ENCODE peak calls at places on chromosome 22, in four cellular contexts. Q is tibial artery, B is sigmoid colon, O is DND-41. L is an unnamed sample. For H3K36me3, the result is how much of the 10 kb centered on the place peaks cover.

GRCh38 chr22:16601437-16602223 is 9.0 kb upstream of the CCT8L2 start:
- DNase-seq in Q (no peak), B (no peak), O (peak), L (no peak)

GRCh38 chr22:20234314-20234682 is 33.8 kb downstream of the RTN4R start:
- DNase-seq in Q (no peak), B (no peak), O (no peak), L (no peak)

GRCh38 chr22:32444068-32444467 is 20.2 kb downstream of the BPIFC start:
- DNase-seq in Q (no peak), B (no peak), O (no peak), L (no peak)

GRCh38 chr22:20256562-20257473 is 11.3 kb downstream of the RTN4R start:
- DNase-seq in Q (no peak), B (no peak), O (no peak), L (no peak)

GRCh38 chr22:24400726-24401596 is 26.4 kb upstream of the ADORA2A start:
- DNase-seq in Q (no peak), B (no peak), O (no peak), L (no peak)

GRCh38 chr22:44245867-44246266 is 65.1 kb downstream of the PARVG start:
- DNase-seq in Q (no peak), B (no peak), O (no peak), L (no peak)

GRCh38 chr22:44597616-44598015 is 99.6 kb upstream of the RTL6 start:
- DNase-seq in Q (no peak), B (no peak), O (no peak), L (no peak)

GRCh38 chr22:19766235-19766505 is 5.6 kb downstream of the TBX1 start:
- DNase-seq in Q (no peak), B (no peak), O (no peak), L (no peak)

GRCh38 chr22:44297662-44298061 is 15.1 kb downstream of the SHISAL1 start:
- DNase-seq in Q (no peak), B (no peak), O (no peak), L (no peak)

GRCh38 chr22:24429411-24430365 is 2.3 kb downstream of the ADORA2A start:
- DNase-seq in Q (peak), B (peak), O (peak), L (peak)

GRCh38 chr22:24554316-24555159 is at the start of gene GUCD1:
- DNase-seq in Q (peak), B (no peak), O (peak), L (no peak)

GRCh38 chr22:38788016-38788415 is 5.9 kb downstream of the DNAL4 start:
- DNase-seq in Q (no peak), B (peak), O (no peak), L (no peak)

GRCh38 chr22:36385491-36386350 is 2.0 kb downstream of the MYH9 start:
- DNase-seq in Q (peak), B (peak), O (peak), L (peak)

GRCh38 chr22:22933807-22934542 is 46.4 kb downstream of the IGLL5 start:
- DNase-seq in Q (no peak), B (no peak), O (no peak), L (no peak)

GRCh38 chr22:27460596-27461347 is 340.8 kb downstream of the MN1 start:
- DNase-seq in Q (peak), B (peak), O (no peak), L (no peak)

GRCh38 chr22:41589260-41589600 is 410 bp downstream of the PMM1 start:
- DNase-seq in Q (no peak), B (peak), O (peak), L (no peak)

GRCh38 chr22:37604875-37605274 is 3.8 kb upstream of the GGA1 start:
- DNase-seq in Q (no peak), B (no peak), O (peak), L (no peak)

GRCh38 chr22:35467788-35468187 is 67.8 kb downstream of the MCM5 start:
- DNase-seq in Q (peak), B (peak), O (no peak), L (peak)

GRCh38 chr22:32745251-32745995 is 56.1 kb upstream of the TIMP3 start:
- DNase-seq in Q (peak), B (peak), O (no peak), L (no peak)

GRCh38 chr22:26643368-26644100 is 13.9 kb upstream of the MIAT start:
- DNase-seq in Q (no peak), B (no peak), O (no peak), L (no peak)

GRCh38 chr22:49218142-49218541 is 609.5 kb downstream of the BRD1 start:
- DNase-seq in Q (no peak), B (peak), O (no peak), L (no peak)

GRCh38 chr22:23146842-23147205 is 1.5 kb downstream of the RAB36 start:
- DNase-seq in Q (no peak), B (no peak), O (no peak), L (no peak)

GRCh38 chr22:35205141-35205775 is 52.0 kb upstream of the HMGXB4 start:
- DNase-seq in Q (no peak), B (no peak), O (no peak), L (no peak)

GRCh38 chr22:35517769-35518530 is 22.7 kb upstream of the RASD2 start:
- DNase-seq in Q (no peak), B (no peak), O (no peak), L (no peak)

GRCh38 chr22:23218867-23219251 is 38.5 kb downstream of the BCR start:
- DNase-seq in Q (no peak), B (no peak), O (peak), L (peak)

GRCh38 chr22:24146791-24147353 is 34.4 kb upstream of the SUSD2 start:
- DNase-seq in Q (peak), B (peak), O (no peak), L (no peak)

GRCh38 chr22:19621372-19622060 is 92.8 kb upstream of the SEPTIN5 start:
- DNase-seq in Q (no peak), B (no peak), O (no peak), L (no peak)

GRCh38 chr22:41449321-41449720 is 2.7 kb upstream of the TOB2 start:
- DNase-seq in Q (no peak), B (no peak), O (no peak), L (no peak)

GRCh38 chr22:35220221-35220620 is 37.1 kb upstream of the HMGXB4 start:
- DNase-seq in Q (no peak), B (no peak), O (no peak), L (no peak)

GRCh38 chr22:44272330-44272729 is 40.4 kb downstream of the SHISAL1 start:
- DNase-seq in Q (no peak), B (no peak), O (no peak), L (peak)

GRCh38 chr22:25148149-25148691 is 51.4 kb upstream of the CRYBB3 start:
- DNase-seq in Q (no peak), B (peak), O (no peak), L (no peak)

GRCh38 chr22:37121887-37122591 is 12.5 kb upstream of the TMPRSS6 start:
- DNase-seq in Q (no peak), B (no peak), O (peak), L (peak)

GRCh38 chr22:42444060-42444904 is 12.1 kb upstream of the NFAM1 start:
- DNase-seq in Q (peak), B (peak), O (peak), L (peak)

GRCh38 chr22:24948356-24949202 is 2.1 kb upstream of the LHFPL7 start:
- DNase-seq in Q (no peak), B (no peak), O (no peak), L (no peak)

GRCh38 chr22:28799125-28799833 is 1.1 kb downstream of the XBP1 start:
- DNase-seq in Q (peak), B (peak), O (peak), L (no peak)

GRCh38 chr22:43470218-43470617 is 58.4 kb downstream of the MPPED1 start:
- DNase-seq in Q (no peak), B (no peak), O (no peak), L (no peak)

GRCh38 chr22:28151241-28151640 is 232.2 kb upstream of the PITPNB start:
- DNase-seq in Q (no peak), B (no peak), O (no peak), L (no peak)

GRCh38 chr22:37428649-37429586 is 1.6 kb upstream of the ELFN2 start:
- DNase-seq in Q (no peak), B (no peak), O (peak), L (no peak)

DNA sequence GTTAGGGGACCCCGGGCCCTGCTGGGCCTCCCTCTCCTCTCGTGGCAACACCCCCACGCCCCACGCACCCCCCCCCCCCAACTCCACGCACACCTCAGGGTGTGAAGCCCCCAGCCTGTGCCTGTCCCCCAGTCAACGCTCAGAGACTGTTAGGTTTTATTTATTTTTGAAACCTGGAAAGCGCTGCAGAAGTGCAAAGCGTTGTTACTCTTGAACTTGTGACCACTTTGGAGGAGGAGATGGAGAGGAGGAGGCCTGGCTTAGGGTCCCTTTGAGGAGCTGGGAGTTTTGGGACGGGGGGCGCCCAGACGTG is 929 bp downstream of the PIK3IP1 start:
- DNase-seq in Q (no peak), B (no peak), O (no peak), L (no peak)
- H3K27ac ChIP-seq in Q (peak), B (peak), O (peak), L (peak)

GRCh38 chr22:47901911-47902310 is 1139.5 kb downstream of the TBC1D22A start:
- DNase-seq in Q (no peak), B (no peak), O (no peak), L (no peak)
- H3K36me3 ChIP-seq in Q (under half), B (under half), O (under half), L (under half)

GRCh38 chr22:50544078-50544745 is 1.5 kb upstream of the KLHDC7B start:
- DNase-seq in Q (no peak), B (peak), O (peak), L (peak)

GRCh38 chr22:50542416-50542927 is 3.2 kb upstream of the KLHDC7B start:
- DNase-seq in Q (no peak), B (no peak), O (no peak), L (peak)

GRCh38 chr22:50546326-50547230 is 879 bp downstream of the KLHDC7B start:
- DNase-seq in Q (no peak), B (no peak), O (no peak), L (peak)

GRCh38 chr22:50545522-50546325 is at the start of gene KLHDC7B:
- DNase-seq in Q (no peak), B (no peak), O (peak), L (no peak)

GRCh38 chr22:50544746-50545253 is 899 bp upstream of the KLHDC7B start:
- DNase-seq in Q (no peak), B (no peak), O (peak), L (peak)
- H3K27ac ChIP-seq in Q (no peak), B (no peak), O (no peak), L (peak)

DNA sequence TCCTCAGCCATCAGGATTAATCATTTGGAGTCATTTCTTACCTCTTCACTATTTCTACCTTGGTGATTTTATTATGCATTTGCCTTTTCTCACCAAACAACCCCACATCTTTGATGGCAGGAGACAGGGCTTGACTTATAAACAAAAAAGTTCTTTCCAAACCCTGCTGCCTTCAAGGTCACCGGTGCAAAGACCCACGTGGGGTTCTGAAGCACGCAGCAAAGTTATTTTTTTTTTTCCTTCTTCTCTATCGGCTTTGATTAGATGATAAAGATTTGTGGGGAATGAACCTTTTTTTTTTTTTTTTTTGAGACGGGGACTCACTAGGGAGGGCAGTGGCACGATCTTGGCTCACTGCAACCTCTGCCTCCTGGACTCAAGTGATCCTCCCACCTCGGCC is 44.1 kb downstream of the DRG1 start:
- DNase-seq in Q (no peak), B (no peak), O (no peak), L (no peak)
- H3K36me3 ChIP-seq in Q (half or more), B (half or more), O (half or more), L (half or more)

GRCh38 chr22:30212996-30213441 is 33.5 kb downstream of the LIF start:
- DNase-seq in Q (no peak), B (no peak), O (peak), L (peak)
- H3K27ac ChIP-seq in Q (no peak), B (no peak), O (peak), L (peak)

GRCh38 chr22:17828502-17829080 is 54.3 kb upstream of the BID start:
- DNase-seq in Q (no peak), B (no peak), O (no peak), L (no peak)

GRCh38 chr22:17823964-17824363 is 49.7 kb upstream of the BID start:
- DNase-seq in Q (no peak), B (no peak), O (no peak), L (no peak)

GRCh38 chr22:17827466-17827865 is 53.2 kb upstream of the BID start:
- DNase-seq in Q (no peak), B (no peak), O (no peak), L (no peak)

GRCh38 chr22:17824452-17824851 is 50.2 kb upstream of the BID start:
- DNase-seq in Q (no peak), B (no peak), O (no peak), L (no peak)

GRCh38 chr22:17826151-17826550 is 51.9 kb upstream of the BID start:
- DNase-seq in Q (no peak), B (no peak), O (no peak), L (no peak)
- H3K36me3 ChIP-seq in Q (half or more), B (half or more), O (under half), L (under half)

GRCh38 chr22:33853200-33854097 is 66.8 kb downstream of the LARGE1 start:
- DNase-seq in Q (peak), B (peak), O (peak), L (peak)

GRCh38 chr22:33851240-33851639 is 69.0 kb downstream of the LARGE1 start:
- DNase-seq in Q (no peak), B (no peak), O (no peak), L (no peak)

GRCh38 chr22:33850724-33851123 is 69.6 kb downstream of the LARGE1 start:
- DNase-seq in Q (no peak), B (no peak), O (no peak), L (no peak)

GRCh38 chr22:33850227-33850626 is 70.0 kb downstream of the LARGE1 start:
- DNase-seq in Q (no peak), B (no peak), O (no peak), L (no peak)

GRCh38 chr22:33851985-33852384 is 68.3 kb downstream of the LARGE1 start:
- DNase-seq in Q (no peak), B (no peak), O (no peak), L (no peak)
- H3K27ac ChIP-seq in Q (no peak), B (peak), O (no peak), L (no peak)

GRCh38 chr22:46091277-46091977 is 58.9 kb upstream of the PPARA start:
- DNase-seq in Q (no peak), B (no peak), O (no peak), L (peak)
- H3K36me3 ChIP-seq in Q (under half), B (under half), O (half or more), L (half or more)

L was measured in upper lobe of right lung.